ENCODE peak calls at places on chromosomes 2 and 18, in five cellular contexts. Z is psoas muscle, K is choroid plexus epithelial cell, J is pancreas, N is AG10803. G is an unnamed sample.

GRCh38 chr18:2908166-2908945 is 61.5 kb downstream of the EMILIN2 start:
- DNase-seq in Z (no peak), J (no peak), K (no peak), N (no peak), G (no peak)

GRCh38 chr2:234308814-234309195 is 188.1 kb downstream of the ARL4C start:
- DNase-seq in J (no peak), Z (no peak), K (peak; percentile 61), N (peak; percentile 60), G (peak; percentile 54)

GRCh38 chr2:43634604-43635306 is 2.3 kb upstream of the PLEKHH2 start:
- DNase-seq in N (peak; percentile 93), J (no peak), K (peak; percentile 82), Z (no peak), G (peak; percentile 91)

GRCh38 chr2:166627893-166628292 is 133.8 kb upstream of the SCN7A start:
- DNase-seq in Z (no peak), J (no peak), K (peak; percentile 37), N (no peak), G (no peak)

GRCh38 chr2:216918088-216918680 is 58.3 kb upstream of the TNP1 start:
- DNase-seq in N (peak; percentile 75), Z (peak; percentile 75), J (no peak), K (peak; percentile 46), G (peak; percentile 91)

GRCh38 chr2:76953733-76954347 is 568.3 kb downstream of the LRRTM4 start:
- DNase-seq in K (peak; percentile 30), Z (no peak), N (peak; percentile 1), J (peak; percentile 27), G (peak; percentile 22)

GRCh38 chr2:172438741-172439508 is 11.5 kb downstream of the ITGA6 start:
- DNase-seq in Z (no peak), J (no peak), N (peak; percentile 44), K (peak; percentile 69), G (peak; percentile 37)

GRCh38 chr2:205902041-205902898 is 183.7 kb downstream of the INO80D start:
- DNase-seq in Z (no peak), J (peak; percentile 13), K (peak; percentile 11), N (peak; percentile 21), G (peak; percentile 37)

GRCh38 chr18:52636536-52636935 is 296.5 kb downstream of the DCC start:
- DNase-seq in J (no peak), N (no peak), Z (no peak), K (no peak), G (no peak)

GRCh38 chr2:191899442-191899841 is 52.6 kb upstream of the CAVIN2 start:
- DNase-seq in K (peak; percentile 77), N (peak; percentile 87), Z (no peak), J (no peak), G (peak; percentile 98)

GRCh38 chr2:40093036-40093673 is 314.1 kb upstream of the THUMPD2 start:
- DNase-seq in Z (no peak), J (no peak), N (peak; percentile 84), K (peak; percentile 61), G (peak; percentile 31)

GRCh38 chr18:30971338-30971956 is 71.1 kb downstream of the DSC3 start:
- DNase-seq in N (peak; percentile 26), Z (no peak), K (peak; percentile 53), J (no peak), G (peak; percentile 33)

GRCh38 chr2:28300921-28301341 is 91.7 kb upstream of the FOSL2 start:
- DNase-seq in N (peak; percentile 94), K (peak; percentile 97), J (no peak), Z (no peak), G (peak; percentile 5)

GRCh38 chr2:42196403-42197267 is 27.5 kb downstream of the EML4 start:
- DNase-seq in Z (no peak), J (peak; percentile 59), K (peak; percentile 82), N (peak; percentile 46), G (peak; percentile 50)

GRCh38 chr18:79064228-79064627 is 5.0 kb upstream of the ATP9B start:
- DNase-seq in K (no peak), N (no peak), J (no peak), Z (no peak), G (no peak)

GRCh38 chr18:23226930-23227728 is 91.8 kb downstream of the CABLES1 start:
- DNase-seq in N (peak; percentile 80), Z (peak; percentile 65), J (no peak), K (peak; percentile 84), G (peak; percentile 93)

GRCh38 chr2:229622495-229623355 is 91.6 kb downstream of the DNER start:
- DNase-seq in Z (no peak), N (peak; percentile 13), J (no peak), K (no peak), G (no peak)

GRCh38 chr2:130768191-130768855 is 13.0 kb downstream of the AMER3 start:
- DNase-seq in N (no peak), J (no peak), Z (no peak), K (no peak), G (no peak)
- TF ChIP-seq CTCF in N (no peak), J (no peak), Z (no peak), K (no peak), G (no peak)

DNA sequence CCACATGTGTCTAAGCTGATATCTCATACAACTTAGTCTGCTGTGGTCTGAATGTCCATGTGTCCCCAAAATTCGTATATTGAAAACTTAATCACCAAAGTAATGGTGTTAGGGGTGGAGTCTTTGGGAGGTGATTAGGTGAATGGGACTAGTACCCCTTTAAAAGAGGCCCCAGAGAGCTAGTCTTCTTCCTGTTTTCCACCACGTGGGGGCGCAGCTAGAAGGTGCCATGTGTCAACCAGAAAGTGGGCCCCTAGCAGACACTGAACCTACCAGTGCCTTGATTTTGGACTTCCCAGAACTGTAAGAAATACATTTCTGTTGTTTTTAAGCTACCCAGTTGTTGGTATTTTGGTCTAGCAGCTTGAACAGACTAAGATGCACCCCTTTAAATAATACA is 86.6 kb downstream of the ASB1 start:
- DNase-seq in Z (no peak), J (no peak), K (peak; percentile 67), N (peak; percentile 66), G (peak; percentile 77)
- TF ChIP-seq CTCF in Z (peak; percentile 27), J (no peak), K (peak; percentile 81), N (peak; percentile 74), G (peak; percentile 64)

GRCh38 chr2:63692002-63692606 is 103.3 kb downstream of the MDH1 start:
- DNase-seq in N (peak; percentile 78), J (no peak), Z (no peak), K (peak; percentile 71), G (peak; percentile 75)
- TF ChIP-seq CTCF in N (peak; percentile 61), J (no peak), Z (peak; percentile 71), K (peak; percentile 48), G (peak; percentile 56)

GRCh38 chr2:176111891-176112374 is 4.6 kb upstream of the HOXD10 start:
- DNase-seq in N (no peak), J (no peak), Z (no peak), K (no peak), G (no peak)

GRCh38 chr2:176109226-176109954 is 2.3 kb downstream of the HOXD11 start:
- DNase-seq in J (no peak), K (no peak), Z (no peak), N (no peak), G (no peak)

GRCh38 chr2:176109955-176110345 is 2.9 kb downstream of the HOXD11 start:
- DNase-seq in N (no peak), Z (no peak), J (no peak), K (no peak), G (no peak)

GRCh38 chr2:176112375-176113302 is 3.9 kb upstream of the HOXD10 start:
- DNase-seq in Z (no peak), N (no peak), K (no peak), J (no peak), G (no peak)

GRCh38 chr2:176110975-176111663 is 4.0 kb downstream of the HOXD11 start:
- DNase-seq in Z (no peak), J (no peak), N (peak; percentile 52), K (peak; percentile 31), G (peak; percentile 67)
- TF ChIP-seq CTCF in Z (peak; percentile 60), J (no peak), N (peak; percentile 83), K (peak; percentile 65), G (peak; percentile 85)

GRCh38 chr2:237601453-237602116 is 11.1 kb upstream of the RAB17 start:
- DNase-seq in Z (no peak), K (no peak), J (no peak), N (no peak), G (no peak)
- TF ChIP-seq CTCF in Z (no peak), K (peak; percentile 20), J (no peak), N (no peak), G (no peak)

GRCh38 chr2:193695367-193695766 is 1500.6 kb upstream of the TMEFF2 start:
- DNase-seq in N (peak; percentile 2), J (no peak), K (peak; percentile 85), Z (no peak), G (peak; percentile 67)
- TF ChIP-seq CTCF in N (peak; percentile 37), J (no peak), K (peak; percentile 74), Z (no peak), G (peak; percentile 59)

GRCh38 chr2:241734467-241735208 is at the start of gene D2HGDH:
- DNase-seq in Z (peak; percentile 97), N (peak; percentile 77), K (peak; percentile 84), J (peak; percentile 89), G (peak; percentile 71)

GRCh38 chr2:241736111-241736510 is 1.7 kb downstream of the D2HGDH start:
- DNase-seq in K (no peak), J (no peak), Z (no peak), N (no peak), G (no peak)

GRCh38 chr2:241734208-241734466 is 293 bp upstream of the D2HGDH start:
- DNase-seq in K (no peak), J (no peak), N (no peak), Z (no peak), G (no peak)

GRCh38 chr2:241730679-241731293 is 3.6 kb upstream of the D2HGDH start:
- DNase-seq in N (no peak), J (no peak), K (no peak), Z (no peak), G (no peak)

GRCh38 chr2:241733391-241734207 is 831 bp upstream of the D2HGDH start:
- DNase-seq in N (no peak), Z (no peak), K (no peak), J (no peak), G (no peak)
- TF ChIP-seq CTCF in N (no peak), Z (no peak), K (no peak), J (no peak), G (no peak)

GRCh38 chr2:150426724-150427123 is 60.7 kb downstream of the RND3 start:
- DNase-seq in K (no peak), J (no peak), N (no peak), Z (no peak), G (no peak)

GRCh38 chr2:150421252-150421651 is 66.2 kb downstream of the RND3 start:
- DNase-seq in N (no peak), J (no peak), K (no peak), Z (no peak), G (no peak)

GRCh38 chr2:150426315-150426714 is 61.2 kb downstream of the RND3 start:
- DNase-seq in Z (no peak), K (no peak), N (no peak), J (no peak), G (no peak)

GRCh38 chr2:150424361-150424760 is 63.1 kb downstream of the RND3 start:
- DNase-seq in N (no peak), Z (no peak), J (no peak), K (no peak), G (no peak)

DNA sequence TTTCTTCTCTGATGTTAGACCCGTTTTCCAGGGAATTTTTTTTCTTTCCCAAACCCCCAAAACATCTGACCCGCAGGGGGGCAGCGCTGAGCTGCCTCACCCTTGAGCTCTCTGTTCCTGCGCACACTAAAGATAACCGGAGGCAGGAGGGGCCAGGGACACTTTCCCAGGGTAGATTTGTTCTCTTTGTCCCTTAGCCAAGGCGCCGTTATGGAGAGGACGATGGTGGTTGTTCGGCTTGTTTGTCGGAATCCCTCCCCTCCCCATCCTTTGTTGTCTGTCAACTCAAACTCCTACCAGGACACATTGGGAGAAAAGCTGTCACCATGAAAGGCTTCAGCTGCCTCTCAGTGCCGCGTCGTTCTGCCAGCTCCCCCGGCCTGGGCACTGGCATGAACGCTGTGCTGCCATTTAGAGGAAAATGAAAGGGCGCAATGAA is 62.3 kb downstream of the RND3 start:
- DNase-seq in K (no peak), J (no peak), Z (no peak), N (no peak), G (peak; percentile 12)
- TF ChIP-seq CTCF in K (peak; percentile 31), J (no peak), Z (no peak), N (no peak), G (peak; percentile 36)

G was measured in fibroblast of mammary gland.